ENCODE peak calls at places on chromosome 4, in six cellular contexts. One of them, this sample, is unnamed.

GRCh38 chr4:142416711-142417275 is 429.3 kb downstream of the INPP4B start:
- DNase-seq in coronary artery: no peak
- DNase-seq in CD4-positive, alpha-beta memory T cell: peak
- DNase-seq in right lobe of liver: no peak
- DNase-seq in heart right ventricle: no peak
- DNase-seq in ovary: no peak
- DNase-seq in this sample: no peak

GRCh38 chr4:100497729-100498250 is 20.0 kb downstream of the EMCN start:
- DNase-seq in ovary: no peak
- DNase-seq in coronary artery: no peak
- DNase-seq in heart right ventricle: no peak
- DNase-seq in CD4-positive, alpha-beta memory T cell: no peak
- DNase-seq in right lobe of liver: no peak
- DNase-seq in this sample: no peak

GRCh38 chr4:169795585-169795984 is 37.8 kb upstream of the HPF1 start:
- DNase-seq in CD4-positive, alpha-beta memory T cell: no peak
- DNase-seq in ovary: no peak
- DNase-seq in heart right ventricle: no peak
- DNase-seq in coronary artery: no peak
- DNase-seq in right lobe of liver: no peak
- DNase-seq in this sample: no peak

GRCh38 chr4:155548173-155548572 is 118.5 kb upstream of the GUCY1A1 start:
- DNase-seq in right lobe of liver: no peak
- DNase-seq in heart right ventricle: no peak
- DNase-seq in coronary artery: no peak
- DNase-seq in ovary: no peak
- DNase-seq in CD4-positive, alpha-beta memory T cell: no peak
- DNase-seq in this sample: no peak

GRCh38 chr4:21451032-21451431 is 497.5 kb downstream of the KCNIP4 start:
- DNase-seq in coronary artery: no peak
- DNase-seq in CD4-positive, alpha-beta memory T cell: no peak
- DNase-seq in ovary: no peak
- DNase-seq in right lobe of liver: no peak
- DNase-seq in heart right ventricle: no peak
- DNase-seq in this sample: no peak

GRCh38 chr4:96312049-96312685 is 472.3 kb downstream of the PDHA2 start:
- DNase-seq in coronary artery: no peak
- DNase-seq in heart right ventricle: no peak
- DNase-seq in CD4-positive, alpha-beta memory T cell: no peak
- DNase-seq in right lobe of liver: no peak
- DNase-seq in ovary: no peak
- DNase-seq in this sample: no peak

GRCh38 chr4:76905521-76905920 is 7.6 kb upstream of the SOWAHB start:
- DNase-seq in right lobe of liver: no peak
- DNase-seq in CD4-positive, alpha-beta memory T cell: no peak
- DNase-seq in coronary artery: no peak
- DNase-seq in ovary: no peak
- DNase-seq in heart right ventricle: no peak
- DNase-seq in this sample: no peak

GRCh38 chr4:40811886-40812857 is 62.4 kb downstream of the NSUN7 start:
- DNase-seq in right lobe of liver: no peak
- DNase-seq in coronary artery: no peak
- DNase-seq in heart right ventricle: no peak
- DNase-seq in CD4-positive, alpha-beta memory T cell: no peak
- DNase-seq in ovary: no peak
- DNase-seq in this sample: no peak

GRCh38 chr4:45931151-45931550 is 192.7 kb downstream of the GABRG1 start:
- DNase-seq in coronary artery: no peak
- DNase-seq in ovary: no peak
- DNase-seq in heart right ventricle: no peak
- DNase-seq in right lobe of liver: no peak
- DNase-seq in CD4-positive, alpha-beta memory T cell: no peak
- DNase-seq in this sample: no peak

GRCh38 chr4:4625488-4625887 is 83.6 kb upstream of the STX18 start:
- DNase-seq in coronary artery: no peak
- DNase-seq in CD4-positive, alpha-beta memory T cell: no peak
- DNase-seq in right lobe of liver: no peak
- DNase-seq in heart right ventricle: no peak
- DNase-seq in ovary: no peak
- DNase-seq in this sample: no peak

GRCh38 chr4:182643801-182644311 is 273.3 kb downstream of the DCTD start:
- DNase-seq in ovary: no peak
- DNase-seq in CD4-positive, alpha-beta memory T cell: no peak
- DNase-seq in right lobe of liver: no peak
- DNase-seq in heart right ventricle: peak
- DNase-seq in coronary artery: peak
- DNase-seq in this sample: no peak

GRCh38 chr4:95188701-95189401 is 359.9 kb downstream of the UNC5C start:
- DNase-seq in CD4-positive, alpha-beta memory T cell: peak
- DNase-seq in ovary: no peak
- DNase-seq in coronary artery: no peak
- DNase-seq in heart right ventricle: no peak
- DNase-seq in right lobe of liver: no peak
- DNase-seq in this sample: no peak

GRCh38 chr4:23822181-23822580 is 67.7 kb downstream of the PPARGC1A start:
- DNase-seq in right lobe of liver: no peak
- DNase-seq in heart right ventricle: no peak
- DNase-seq in ovary: no peak
- DNase-seq in coronary artery: no peak
- DNase-seq in CD4-positive, alpha-beta memory T cell: no peak
- DNase-seq in this sample: no peak

GRCh38 chr4:151098191-151098590 is 1.2 kb upstream of the RPS3A start:
- DNase-seq in ovary: no peak
- DNase-seq in right lobe of liver: no peak
- DNase-seq in coronary artery: no peak
- DNase-seq in heart right ventricle: no peak
- DNase-seq in CD4-positive, alpha-beta memory T cell: no peak
- DNase-seq in this sample: no peak

GRCh38 chr4:115292320-115293092 is 179.1 kb upstream of the NDST4 start:
- DNase-seq in CD4-positive, alpha-beta memory T cell: no peak
- DNase-seq in right lobe of liver: no peak
- DNase-seq in heart right ventricle: no peak
- DNase-seq in coronary artery: no peak
- DNase-seq in ovary: no peak
- DNase-seq in this sample: no peak

GRCh38 chr4:171983935-171984805 is 171.0 kb downstream of the GALNTL6 start:
- DNase-seq in ovary: no peak
- DNase-seq in right lobe of liver: no peak
- DNase-seq in heart right ventricle: no peak
- DNase-seq in CD4-positive, alpha-beta memory T cell: no peak
- DNase-seq in coronary artery: no peak
- DNase-seq in this sample: no peak

GRCh38 chr4:117479673-117480072 is 394.3 kb upstream of the TRAM1L1 start:
- DNase-seq in coronary artery: no peak
- DNase-seq in heart right ventricle: no peak
- DNase-seq in CD4-positive, alpha-beta memory T cell: no peak
- DNase-seq in ovary: no peak
- DNase-seq in right lobe of liver: no peak
- DNase-seq in this sample: no peak

GRCh38 chr4:99815597-99816011 is 1.0 kb upstream of the DAPP1 start:
- DNase-seq in CD4-positive, alpha-beta memory T cell: no peak
- DNase-seq in ovary: no peak
- DNase-seq in heart right ventricle: no peak
- DNase-seq in right lobe of liver: no peak
- DNase-seq in coronary artery: no peak
- DNase-seq in this sample: peak

GRCh38 chr4:89283226-89283974 is 24.2 kb downstream of the GPRIN3 start:
- DNase-seq in ovary: no peak
- DNase-seq in coronary artery: no peak
- DNase-seq in right lobe of liver: no peak
- DNase-seq in heart right ventricle: no peak
- DNase-seq in CD4-positive, alpha-beta memory T cell: peak
- DNase-seq in this sample: no peak

GRCh38 chr4:176622251-176622968 is 170.3 kb downstream of the VEGFC start:
- DNase-seq in heart right ventricle: no peak
- DNase-seq in coronary artery: no peak
- DNase-seq in ovary: no peak
- DNase-seq in CD4-positive, alpha-beta memory T cell: no peak
- DNase-seq in right lobe of liver: no peak
- DNase-seq in this sample: no peak

GRCh38 chr4:55617587-55618197 is 18.4 kb downstream of the NMU start:
- DNase-seq in coronary artery: no peak
- DNase-seq in right lobe of liver: no peak
- DNase-seq in ovary: no peak
- DNase-seq in CD4-positive, alpha-beta memory T cell: no peak
- DNase-seq in heart right ventricle: no peak
- DNase-seq in this sample: no peak

GRCh38 chr4:153079824-153080486 is 124.3 kb upstream of the TRIM2 start:
- DNase-seq in ovary: no peak
- DNase-seq in CD4-positive, alpha-beta memory T cell: peak
- DNase-seq in coronary artery: no peak
- DNase-seq in heart right ventricle: no peak
- DNase-seq in right lobe of liver: no peak
- DNase-seq in this sample: no peak

GRCh38 chr4:76822294-76822693 is 75.7 kb downstream of the SOWAHB start:
- DNase-seq in right lobe of liver: no peak
- DNase-seq in CD4-positive, alpha-beta memory T cell: no peak
- DNase-seq in coronary artery: no peak
- DNase-seq in ovary: no peak
- DNase-seq in heart right ventricle: no peak
- DNase-seq in this sample: no peak

GRCh38 chr4:113809313-113809712 is 47.8 kb upstream of the CAMK2D start:
- DNase-seq in CD4-positive, alpha-beta memory T cell: no peak
- DNase-seq in ovary: no peak
- DNase-seq in right lobe of liver: no peak
- DNase-seq in heart right ventricle: peak
- DNase-seq in coronary artery: no peak
- DNase-seq in this sample: peak

DNA sequence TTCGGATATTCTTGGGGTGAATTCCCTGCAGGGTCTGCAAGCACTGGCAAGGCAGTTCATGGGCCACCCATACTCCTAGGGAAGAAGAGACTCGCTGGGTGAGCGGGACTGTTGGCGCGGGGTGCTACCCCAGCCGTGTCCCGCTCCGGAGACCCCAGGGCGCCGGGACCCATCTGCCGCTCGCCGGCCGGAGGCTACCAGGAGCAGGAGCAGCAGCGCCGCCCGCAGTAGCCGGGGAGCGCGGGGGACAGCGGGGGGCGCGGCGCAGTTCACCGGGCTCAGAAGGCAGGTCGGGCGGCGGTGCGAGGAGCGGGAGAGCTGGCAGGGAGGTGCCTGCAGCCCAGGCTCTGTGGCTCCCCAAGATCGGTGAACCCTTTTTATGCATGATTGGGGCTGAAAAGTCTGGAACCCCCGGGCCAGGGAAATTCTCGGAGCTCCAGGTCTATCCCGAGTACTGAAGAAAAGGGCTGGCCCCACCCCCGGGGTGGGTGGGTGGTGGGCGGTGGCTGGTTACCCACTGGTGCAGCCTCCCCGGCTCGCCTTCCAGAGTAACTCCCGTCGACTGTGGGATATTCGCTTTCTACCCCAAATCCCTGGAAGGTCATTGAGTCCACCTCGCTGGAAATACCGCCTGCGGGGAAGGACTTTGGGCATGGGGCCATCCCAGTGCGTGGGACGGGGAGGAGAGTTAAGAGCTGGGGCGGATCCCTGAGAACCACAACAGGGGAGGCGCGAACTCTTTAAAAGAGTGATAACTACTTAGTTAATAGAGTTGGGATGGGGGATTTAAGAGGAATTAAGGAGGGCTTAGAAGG is 37.6 kb downstream of the PF4 start:
- DNase-seq in CD4-positive, alpha-beta memory T cell: no peak
- DNase-seq in right lobe of liver: no peak
- DNase-seq in heart right ventricle: peak
- DNase-seq in ovary: peak
- DNase-seq in coronary artery: no peak
- DNase-seq in this sample: peak
- H3K4me3 ChIP-seq in CD4-positive, alpha-beta memory T cell: no peak
- H3K4me3 ChIP-seq in right lobe of liver: peak
- H3K4me3 ChIP-seq in heart right ventricle: peak
- H3K4me3 ChIP-seq in ovary: no peak
- H3K4me3 ChIP-seq in coronary artery: peak
- H3K4me3 ChIP-seq in this sample: peak

GRCh38 chr4:72394264-72394663 is 174.8 kb downstream of the ADAMTS3 start:
- DNase-seq in coronary artery: no peak
- DNase-seq in CD4-positive, alpha-beta memory T cell: no peak
- DNase-seq in right lobe of liver: no peak
- DNase-seq in heart right ventricle: no peak
- DNase-seq in ovary: no peak
- DNase-seq in this sample: no peak
- H3K27ac ChIP-seq in coronary artery: no peak
- H3K27ac ChIP-seq in CD4-positive, alpha-beta memory T cell: no peak
- H3K27ac ChIP-seq in right lobe of liver: no peak
- H3K27ac ChIP-seq in heart right ventricle: no peak
- H3K27ac ChIP-seq in ovary: no peak
- H3K27ac ChIP-seq in this sample: no peak

GRCh38 chr4:98641906-98642668 is 16.3 kb downstream of the TSPAN5 start:
- DNase-seq in coronary artery: no peak
- DNase-seq in CD4-positive, alpha-beta memory T cell: no peak
- DNase-seq in ovary: no peak
- DNase-seq in heart right ventricle: no peak
- DNase-seq in right lobe of liver: no peak
- DNase-seq in this sample: no peak

GRCh38 chr4:98638661-98639060 is 19.8 kb downstream of the TSPAN5 start:
- DNase-seq in right lobe of liver: no peak
- DNase-seq in ovary: no peak
- DNase-seq in CD4-positive, alpha-beta memory T cell: no peak
- DNase-seq in heart right ventricle: no peak
- DNase-seq in coronary artery: no peak
- DNase-seq in this sample: no peak

GRCh38 chr4:98639108-98639507 is 19.3 kb downstream of the TSPAN5 start:
- DNase-seq in coronary artery: no peak
- DNase-seq in CD4-positive, alpha-beta memory T cell: no peak
- DNase-seq in right lobe of liver: no peak
- DNase-seq in heart right ventricle: no peak
- DNase-seq in ovary: no peak
- DNase-seq in this sample: no peak

GRCh38 chr4:98641393-98641792 is 17.0 kb downstream of the TSPAN5 start:
- DNase-seq in coronary artery: no peak
- DNase-seq in ovary: no peak
- DNase-seq in heart right ventricle: no peak
- DNase-seq in right lobe of liver: no peak
- DNase-seq in CD4-positive, alpha-beta memory T cell: no peak
- DNase-seq in this sample: no peak

DNA sequence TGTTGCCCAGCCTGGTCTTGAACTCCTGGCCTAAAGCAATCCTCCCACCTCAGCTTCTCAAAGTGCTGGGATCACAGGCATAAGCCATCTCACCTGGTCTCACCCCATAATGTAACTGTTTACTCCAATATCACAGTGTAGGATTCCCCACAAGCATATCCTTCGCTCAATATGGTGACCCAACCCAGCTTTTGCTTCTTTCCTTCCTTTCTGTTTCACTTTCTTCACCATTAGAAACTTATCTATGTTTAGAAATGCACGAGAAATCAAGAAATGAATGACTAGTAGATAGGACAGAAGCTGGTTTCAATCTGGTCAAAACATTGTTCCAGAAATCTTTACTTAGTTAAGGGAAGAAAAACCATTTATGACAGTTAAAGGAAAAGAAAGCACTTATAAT is 18.9 kb downstream of the TSPAN5 start:
- DNase-seq in coronary artery: no peak
- DNase-seq in right lobe of liver: no peak
- DNase-seq in heart right ventricle: no peak
- DNase-seq in CD4-positive, alpha-beta memory T cell: peak
- DNase-seq in ovary: no peak
- DNase-seq in this sample: no peak
- H3K4me3 ChIP-seq in coronary artery: peak
- H3K4me3 ChIP-seq in right lobe of liver: no peak
- H3K4me3 ChIP-seq in heart right ventricle: no peak
- H3K4me3 ChIP-seq in CD4-positive, alpha-beta memory T cell: no peak
- H3K4me3 ChIP-seq in ovary: no peak
- H3K4me3 ChIP-seq in this sample: no peak

GRCh38 chr4:12319765-12320164 is 891.1 kb upstream of the HS3ST1 start:
- DNase-seq in ovary: no peak
- DNase-seq in right lobe of liver: no peak
- DNase-seq in heart right ventricle: no peak
- DNase-seq in CD4-positive, alpha-beta memory T cell: no peak
- DNase-seq in coronary artery: no peak
- DNase-seq in this sample: no peak

GRCh38 chr4:12324965-12325364 is 896.3 kb upstream of the HS3ST1 start:
- DNase-seq in heart right ventricle: no peak
- DNase-seq in right lobe of liver: no peak
- DNase-seq in CD4-positive, alpha-beta memory T cell: no peak
- DNase-seq in ovary: no peak
- DNase-seq in coronary artery: no peak
- DNase-seq in this sample: no peak
- H3K27ac ChIP-seq in heart right ventricle: no peak
- H3K27ac ChIP-seq in right lobe of liver: no peak
- H3K27ac ChIP-seq in CD4-positive, alpha-beta memory T cell: no peak
- H3K27ac ChIP-seq in ovary: no peak
- H3K27ac ChIP-seq in coronary artery: no peak
- H3K27ac ChIP-seq in this sample: no peak